ENCODE peak calls at places on chromosomes 12 and 14, in five cellular contexts. Z is ELR, J is H9, W is activated gamma-delta T cell treated with Interleukin-2 at 50 U/mL for 16 hours, Q is NCI-H2081. A is an unnamed sample.

GRCh38 chr12:87196329-87196728 is 832.9 kb downstream of the C12orf50 start:
- DNase-seq in Q (no peak), J (no peak), Z (no peak), W (no peak), A (no peak)

GRCh38 chr14:77498984-77499527 is 440 bp upstream of the ISM2 start:
- DNase-seq in J (peak), Q (no peak), Z (no peak), W (no peak), A (peak)

GRCh38 chr12:132315507-132315906 is 13.9 kb downstream of the GALNT9 start:
- DNase-seq in W (no peak), Q (no peak), Z (no peak), J (no peak), A (no peak)

GRCh38 chr12:76976777-76977465 is 88.4 kb downstream of the E2F7 start:
- DNase-seq in J (no peak), Q (no peak), Z (peak), W (no peak), A (peak)

GRCh38 chr14:26276757-26277156 is 321.1 kb downstream of the NOVA1 start:
- DNase-seq in W (no peak), J (peak), Q (peak), Z (no peak), A (no peak)

GRCh38 chr14:104979758-104980591 is 1.8 kb upstream of the AHNAK2 start:
- DNase-seq in J (peak), Z (peak), Q (no peak), W (no peak), A (peak)

GRCh38 chr14:91924871-91925726 is 22.4 kb downstream of the FBLN5 start:
- DNase-seq in J (no peak), W (no peak), Z (no peak), Q (no peak), A (peak)

GRCh38 chr12:123388218-123388947 is 4.5 kb downstream of the KMT5A start:
- DNase-seq in W (peak), Z (peak), J (peak), Q (peak), A (peak)

GRCh38 chr14:92515510-92516343 is 2.1 kb downstream of the RIN3 start:
- DNase-seq in Q (no peak), J (no peak), W (no peak), Z (no peak), A (no peak)